ENCODE peak calls at places on chromosomes 7 and 10, in six cellular contexts. E is neural crest cell, H is fibroblast of pulmonary artery, Y is GM20000, I is dorsolateral prefrontal cortex, U is astrocyte. Z is an unnamed sample.

GRCh38 chr10:24469993-24470392 is 253.7 kb downstream of the ARHGAP21 start:
- DNase-seq in H (no peak), U (peak), I (no peak), Y (no peak), E (no peak), Z (no peak)

GRCh38 chr7:148204639-148205292 is 385.8 kb upstream of the C7orf33 start:
- DNase-seq in Y (no peak), E (no peak), I (no peak), H (no peak), U (no peak), Z (no peak)

GRCh38 chr7:37411444-37412034 is 37.1 kb downstream of the ELMO1 start:
- DNase-seq in Y (no peak), E (no peak), U (no peak), H (no peak), I (no peak), Z (no peak)

GRCh38 chr10:49273626-49274025 is 25.3 kb upstream of the C10orf71 start:
- DNase-seq in E (no peak), H (no peak), Y (no peak), U (no peak), I (no peak), Z (no peak)

GRCh38 chr7:112414855-112415490 is 35.3 kb upstream of the IFRD1 start:
- DNase-seq in E (no peak), H (peak), I (no peak), Y (no peak), U (no peak), Z (no peak)

GRCh38 chr10:117163061-117163953 is 25.2 kb upstream of the VAX1 start:
- DNase-seq in H (no peak), U (no peak), E (peak), Y (no peak), I (peak), Z (peak)

GRCh38 chr10:112132429-112132828 is 51.1 kb downstream of the GPAM start:
- DNase-seq in Y (no peak), E (no peak), H (no peak), U (no peak), I (no peak), Z (no peak)

GRCh38 chr7:91636129-91636724 is 244.3 kb downstream of the MTERF1 start:
- DNase-seq in Y (no peak), H (peak), I (no peak), U (peak), E (peak), Z (no peak)

GRCh38 chr10:76628801-76629200 is 1008.8 kb downstream of the KCNMA1 start:
- DNase-seq in Y (no peak), E (no peak), U (no peak), H (no peak), I (no peak), Z (no peak)

GRCh38 chr7:122970740-122971725 is 24.5 kb downstream of the TAS2R16 start:
- DNase-seq in I (no peak), Y (no peak), U (no peak), H (no peak), E (no peak), Z (no peak)

GRCh38 chr10:30413996-30414576 is 19.9 kb upstream of the MAP3K8 start:
- DNase-seq in H (peak), Y (peak), U (peak), I (no peak), E (no peak), Z (no peak)

GRCh38 chr7:133051066-133051465 is 30.8 kb downstream of the CHCHD3 start:
- DNase-seq in I (no peak), U (peak), Y (peak), H (peak), E (no peak), Z (no peak)

GRCh38 chr7:24756545-24756988 is 697 bp downstream of the GSDME start:
- DNase-seq in U (no peak), E (no peak), Y (peak), I (no peak), H (no peak), Z (no peak)

GRCh38 chr10:52883996-52884871 is 111.7 kb upstream of the MBL2 start:
- DNase-seq in I (no peak), E (peak), U (peak), H (peak), Y (peak), Z (peak)

GRCh38 chr7:131011976-131012375 is 278.0 kb upstream of the KLF14 start:
- DNase-seq in Y (no peak), I (no peak), E (no peak), U (peak), H (peak), Z (no peak)

GRCh38 chr10:49568235-49568634 is 29.3 kb upstream of the ERCC6 start:
- DNase-seq in Y (peak), E (no peak), I (no peak), H (peak), U (peak), Z (no peak)

GRCh38 chr7:291302-292092 is 1.5 kb downstream of the FOXL3 start:
- DNase-seq in H (no peak), Y (no peak), I (no peak), U (peak), E (no peak), Z (no peak)

GRCh38 chr10:13718820-13719219 is 132.1 kb downstream of the PRPF18 start:
- DNase-seq in Y (no peak), E (no peak), U (no peak), H (no peak), I (no peak), Z (no peak)

GRCh38 chr7:101705327-101705726 is 76.2 kb upstream of the MYL10 start:
- DNase-seq in Y (no peak), H (peak), I (no peak), U (no peak), E (no peak), Z (no peak)

GRCh38 chr7:116426428-116427156 is 72.9 kb upstream of the CAV2 start:
- DNase-seq in E (no peak), H (peak), U (peak), I (no peak), Y (no peak), Z (no peak)

GRCh38 chr7:135557455-135558336 is at the start of gene NUP205:
- DNase-seq in Y (peak), U (peak), H (peak), E (peak), I (peak), Z (peak)

GRCh38 chr10:27857616-27858015 is 112.0 kb upstream of the MKX start:
- DNase-seq in E (no peak), U (no peak), H (no peak), I (no peak), Y (no peak), Z (no peak)

GRCh38 chr10:28872592-28873165 is 195.4 kb downstream of the BAMBI start:
- DNase-seq in I (no peak), H (peak), Y (no peak), U (no peak), E (no peak), Z (no peak)

GRCh38 chr10:24208661-24209420 is at the start of gene KIAA1217:
- DNase-seq in H (peak), Y (no peak), E (peak), I (no peak), U (peak), Z (peak)

GRCh38 chr7:106256137-106256536 is 28.6 kb downstream of the NAMPT start:
- DNase-seq in H (peak), Y (no peak), E (no peak), U (no peak), I (no peak), Z (no peak)

GRCh38 chr10:16916496-16916895 is 99.3 kb upstream of the RSU1 start:
- DNase-seq in U (no peak), H (no peak), I (no peak), Y (no peak), E (no peak), Z (no peak)

GRCh38 chr7:88072036-88072714 is 138.1 kb downstream of the ADAM22 start:
- DNase-seq in Y (peak), U (no peak), H (no peak), E (no peak), I (no peak), Z (no peak)

GRCh38 chr7:44882899-44883298 is 2.4 kb downstream of the PURB start:
- DNase-seq in Y (no peak), I (no peak), U (peak), H (no peak), E (no peak), Z (no peak)

GRCh38 chr7:120996333-120996982 is 7.9 kb downstream of the CPED1 start:
- DNase-seq in Y (no peak), H (peak), U (peak), E (no peak), I (no peak), Z (no peak)

GRCh38 chr7:106110238-106110560 is 1.9 kb downstream of the SYPL1 start:
- DNase-seq in H (peak), E (no peak), Y (no peak), I (no peak), U (no peak), Z (no peak)

GRCh38 chr7:22945584-22945983 is 68.3 kb downstream of the HYCC1 start:
- DNase-seq in I (no peak), H (no peak), U (peak), Y (no peak), E (no peak), Z (no peak)

GRCh38 chr7:46197833-46198540 is 276.9 kb upstream of the IGFBP3 start:
- DNase-seq in E (no peak), Y (no peak), H (no peak), I (no peak), U (no peak), Z (no peak)

GRCh38 chr7:82534687-82535086 is 91.1 kb upstream of the CACNA2D1 start:
- DNase-seq in Y (no peak), I (no peak), U (peak), E (no peak), H (peak), Z (no peak)

DNA sequence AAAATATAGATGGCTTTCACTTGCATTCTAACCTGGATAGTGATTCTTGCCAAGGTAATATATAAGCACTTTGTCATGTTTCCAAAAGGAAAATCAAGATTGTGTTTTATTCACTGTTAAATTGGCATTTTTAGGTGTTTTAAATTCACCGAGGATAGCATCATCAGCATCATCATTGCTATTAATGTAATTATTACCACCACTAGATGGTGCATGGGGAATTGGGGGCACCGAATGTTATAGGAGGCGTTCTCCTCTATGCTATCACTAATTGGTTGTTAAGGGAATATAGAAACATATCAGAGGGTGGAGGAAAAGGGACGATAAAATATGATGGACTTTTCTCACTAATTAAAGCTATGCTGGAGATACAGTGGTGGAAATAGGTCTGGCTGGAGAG is 95.5 kb downstream of the CELF2 start:
- DNase-seq in H (no peak), E (no peak), Y (peak), I (no peak), U (no peak), Z (no peak)
- TF ChIP-seq CTCF in H (no peak), E (peak), Y (peak), I (peak), U (no peak), Z (peak)

GRCh38 chr10:113958631-113959382 is 84.9 kb upstream of the ADRB1 start:
- DNase-seq in Y (no peak), E (no peak), H (peak), U (peak), I (peak), Z (no peak)

GRCh38 chr10:113957013-113957412 is 86.7 kb upstream of the ADRB1 start:
- DNase-seq in U (peak), H (peak), Y (no peak), E (no peak), I (no peak), Z (no peak)

GRCh38 chr10:113959383-113959760 is 84.3 kb upstream of the ADRB1 start:
- DNase-seq in I (no peak), E (no peak), Y (peak), U (no peak), H (no peak), Z (no peak)

GRCh38 chr10:113950268-113950667 is 93.4 kb upstream of the ADRB1 start:
- DNase-seq in H (no peak), Y (no peak), E (no peak), U (no peak), I (no peak), Z (no peak)

GRCh38 chr10:113953505-113954272 is 90.0 kb upstream of the ADRB1 start:
- DNase-seq in U (no peak), H (no peak), E (no peak), Y (no peak), I (no peak), Z (no peak)
- TF ChIP-seq CTCF in U (no peak), H (peak), E (peak), Y (no peak), I (peak), Z (peak)

GRCh38 chr10:8052970-8053445 is 1.5 kb upstream of the GATA3 start:
- DNase-seq in H (no peak), Y (peak), U (no peak), E (no peak), I (no peak), Z (no peak)
- TF ChIP-seq CTCF in H (no peak), Y (no peak), U (peak), E (no peak), I (peak), Z (peak)

GRCh38 chr10:121753726-121754476 is 155.7 kb upstream of the FGFR2 start:
- DNase-seq in I (no peak), Y (peak), E (no peak), H (peak), U (peak), Z (no peak)
- TF ChIP-seq CTCF in I (peak), Y (no peak), E (peak), H (peak), U (peak), Z (peak)

GRCh38 chr7:98323597-98324322 is 42.3 kb downstream of the BRI3 start:
- DNase-seq in Y (no peak), U (peak), E (no peak), H (peak), I (no peak), Z (no peak)

GRCh38 chr7:98319176-98319575 is 37.7 kb downstream of the BRI3 start:
- DNase-seq in U (no peak), I (no peak), E (no peak), H (no peak), Y (no peak), Z (no peak)

GRCh38 chr7:98324782-98325181 is 43.3 kb downstream of the BRI3 start:
- DNase-seq in H (no peak), U (no peak), E (no peak), I (no peak), Y (no peak), Z (no peak)

GRCh38 chr7:98321301-98321700 is 39.8 kb downstream of the BRI3 start:
- DNase-seq in E (no peak), U (no peak), Y (no peak), I (no peak), H (no peak), Z (no peak)

GRCh38 chr7:98322331-98323260 is 41.1 kb downstream of the BRI3 start:
- DNase-seq in H (no peak), E (no peak), Y (no peak), U (no peak), I (no peak), Z (no peak)
- TF ChIP-seq CTCF in H (no peak), E (no peak), Y (no peak), U (no peak), I (no peak), Z (no peak)

GRCh38 chr10:78759448-78760120 is 309.2 kb upstream of the ZMIZ1 start:
- DNase-seq in I (no peak), E (no peak), Y (no peak), U (no peak), H (peak), Z (no peak)
- TF ChIP-seq CTCF in I (no peak), E (no peak), Y (no peak), U (no peak), H (no peak), Z (no peak)

GRCh38 chr10:80582561-80582960 is 44.9 kb downstream of the SH2D4B start:
- DNase-seq in H (no peak), I (no peak), E (no peak), Y (no peak), U (no peak), Z (no peak)

GRCh38 chr10:80580811-80581468 is 43.2 kb downstream of the SH2D4B start:
- DNase-seq in Y (no peak), E (no peak), H (no peak), U (no peak), I (no peak), Z (no peak)

GRCh38 chr10:80581469-80581835 is 43.8 kb downstream of the SH2D4B start:
- DNase-seq in Y (no peak), H (no peak), I (no peak), U (no peak), E (no peak), Z (no peak)

GRCh38 chr10:80585812-80586211 is 48.1 kb downstream of the SH2D4B start:
- DNase-seq in U (no peak), Y (no peak), H (no peak), E (no peak), I (no peak), Z (no peak)

GRCh38 chr10:80583681-80584080 is 46.0 kb downstream of the SH2D4B start:
- DNase-seq in E (no peak), H (peak), Y (no peak), U (no peak), I (no peak), Z (no peak)
- TF ChIP-seq CTCF in E (no peak), H (no peak), Y (no peak), U (no peak), I (no peak), Z (no peak)

GRCh38 chr7:75756340-75757297 is 15.4 kb downstream of the CCL26 start:
- DNase-seq in E (peak), Y (no peak), H (peak), I (no peak), U (no peak), Z (no peak)
- TF ChIP-seq CTCF in E (peak), Y (peak), H (peak), I (peak), U (peak), Z (peak)

Z was measured in progenitor cell of endocrine pancreas.